ENCODE peak calls at places on chromosomes 13 and 19, in eight cellular contexts. V is caudate nucleus, O is body of pancreas, X is T1000, U is H54, H is memory B cell, A is choroid plexus epithelial cell, Q is germinal center. C is an unnamed sample.

GRCh38 chr13:59793107-59793506 is 370.6 kb downstream of the DIAPH3 start:
- DNase-seq in H (no peak), V (no peak), O (no peak), A (no peak), X (no peak), Q (no peak), U (no peak), C (no peak)

GRCh38 chr13:21999666-22000065 is 328.8 kb downstream of the FGF9 start:
- DNase-seq in O (no peak), H (no peak), A (no peak), X (no peak), U (no peak), V (no peak), Q (no peak), C (no peak)

GRCh38 chr19:29603308-29603707 is 2.8 kb upstream of the POP4 start:
- DNase-seq in A (no peak), Q (no peak), X (no peak), U (no peak), H (no peak), V (no peak), O (no peak), C (no peak)

GRCh38 chr19:38500450-38500849 is 67.0 kb downstream of the RYR1 start:
- DNase-seq in Q (no peak), H (no peak), V (no peak), O (no peak), U (no peak), A (no peak), X (no peak), C (no peak)

GRCh38 chr19:17341845-17342244 is 4.5 kb downstream of the GTPBP3 start:
- DNase-seq in Q (no peak), H (no peak), U (no peak), X (no peak), A (no peak), V (no peak), O (no peak), C (no peak)

GRCh38 chr19:11100064-11100463 is 10.8 kb downstream of the LDLR start:
- DNase-seq in O (no peak), A (no peak), V (no peak), X (no peak), U (no peak), Q (no peak), H (no peak), C (no peak)

GRCh38 chr13:27313742-27314141 is 43.1 kb downstream of the RASL11A start:
- DNase-seq in V (no peak), A (no peak), H (no peak), X (no peak), O (no peak), Q (no peak), U (no peak), C (no peak)

GRCh38 chr19:18795540-18795939 is 4.4 kb upstream of the COMP start:
- DNase-seq in X (no peak), U (no peak), Q (no peak), A (no peak), O (peak), H (no peak), V (peak), C (no peak)

GRCh38 chr19:32866061-32866460 is 3.5 kb downstream of the SLC7A9 start:
- DNase-seq in H (no peak), U (no peak), A (no peak), Q (no peak), X (no peak), V (no peak), O (no peak), C (no peak)

GRCh38 chr19:10155834-10156233 is 36.1 kb upstream of the EIF3G start:
- DNase-seq in Q (no peak), V (no peak), X (no peak), O (no peak), A (peak), H (no peak), U (no peak), C (no peak)

GRCh38 chr13:66446413-66446812 is 783.7 kb downstream of the PCDH9 start:
- DNase-seq in O (no peak), Q (no peak), U (no peak), H (no peak), A (no peak), X (no peak), V (no peak), C (no peak)

GRCh38 chr13:110138009-110138699 is 168.8 kb downstream of the COL4A1 start:
- DNase-seq in X (peak), V (peak), U (peak), Q (peak), A (peak), H (no peak), O (peak), C (peak)

GRCh38 chr13:30266751-30267150 is 40.6 kb downstream of the KATNAL1 start:
- DNase-seq in A (no peak), H (no peak), V (no peak), X (no peak), U (no peak), Q (no peak), O (no peak), C (no peak)

GRCh38 chr19:58356236-58356970 is 3.1 kb upstream of the A1BG start:
- DNase-seq in U (no peak), A (peak), O (no peak), Q (peak), H (peak), X (no peak), V (no peak), C (no peak)

GRCh38 chr19:39139305-39140194 is 14.0 kb downstream of the PAK4 start:
- DNase-seq in O (peak), Q (no peak), X (no peak), U (no peak), A (peak), V (no peak), H (no peak), C (no peak)

GRCh38 chr19:50723069-50723468 is at the start of gene CLEC11A:
- DNase-seq in A (peak), U (no peak), X (no peak), O (peak), V (no peak), H (no peak), Q (no peak), C (no peak)

GRCh38 chr19:3565177-3565576 is 7.6 kb upstream of the HMG20B start:
- DNase-seq in A (peak), O (no peak), X (peak), V (no peak), Q (no peak), H (no peak), U (peak), C (peak)

GRCh38 chr19:4606921-4607678 is 32.2 kb upstream of the TNFAIP8L1 start:
- DNase-seq in O (peak), X (no peak), Q (no peak), H (no peak), A (no peak), V (peak), U (no peak), C (no peak)

GRCh38 chr13:35838356-35838755 is 292.8 kb downstream of the DCLK1 start:
- DNase-seq in A (peak), X (no peak), O (no peak), V (no peak), U (peak), H (no peak), Q (no peak), C (no peak)

GRCh38 chr19:17590780-17591688 is 35.6 kb downstream of the COLGALT1 start:
- DNase-seq in A (no peak), V (no peak), O (no peak), Q (no peak), X (no peak), U (no peak), H (no peak), C (no peak)

GRCh38 chr13:75326173-75327131 is 155.5 kb downstream of the TBC1D4 start:
- DNase-seq in X (no peak), Q (peak), U (no peak), V (no peak), H (no peak), A (peak), O (no peak), C (no peak)

GRCh38 chr13:50798923-50799322 is 44.6 kb downstream of the DLEU7 start:
- DNase-seq in H (no peak), A (peak), O (no peak), U (peak), X (no peak), V (no peak), Q (no peak), C (no peak)

GRCh38 chr13:41639955-41640780 is 182.8 kb downstream of the RGCC start:
- DNase-seq in U (no peak), Q (no peak), O (no peak), A (no peak), X (peak), V (no peak), H (no peak), C (no peak)

GRCh38 chr13:55244991-55245644 is 1895.6 kb upstream of the PRR20A start:
- DNase-seq in V (no peak), U (no peak), Q (no peak), X (no peak), A (no peak), H (no peak), O (no peak), C (peak)

GRCh38 chr13:59568306-59568705 is 595.4 kb downstream of the DIAPH3 start:
- DNase-seq in U (no peak), O (no peak), A (no peak), X (no peak), Q (no peak), H (no peak), V (no peak), C (no peak)

GRCh38 chr19:46955114-46955812 is 64.4 kb upstream of the NPAS1 start:
- DNase-seq in H (no peak), O (no peak), X (no peak), A (peak), U (no peak), Q (no peak), V (no peak), C (no peak)

GRCh38 chr19:13153627-13154240 is 3.5 kb downstream of the IER2 start:
- DNase-seq in O (peak), V (no peak), Q (peak), A (peak), X (no peak), H (peak), U (no peak), C (no peak)

GRCh38 chr19:6616011-6616410 is 25.1 kb upstream of the CD70 start:
- DNase-seq in H (peak), X (no peak), O (no peak), V (no peak), Q (no peak), U (no peak), A (no peak), C (no peak)

GRCh38 chr13:33611016-33611805 is 206.7 kb upstream of the RFC3 start:
- DNase-seq in A (peak), U (no peak), O (peak), Q (no peak), X (no peak), H (no peak), V (peak), C (peak)

GRCh38 chr13:60572003-60572792 is 175.2 kb downstream of the TDRD3 start:
- DNase-seq in U (peak), Q (no peak), V (no peak), X (no peak), H (no peak), O (no peak), A (peak), C (no peak)

GRCh38 chr19:45098521-45099464 is 5.8 kb downstream of the PPP1R37 start:
- DNase-seq in Q (no peak), X (no peak), V (peak), H (no peak), U (no peak), A (peak), O (peak), C (no peak)

GRCh38 chr19:48553676-48554384 is 1.9 kb downstream of the SULT2B1 start:
- DNase-seq in H (no peak), U (peak), V (no peak), X (peak), A (peak), O (peak), Q (no peak), C (no peak)

GRCh38 chr19:44747739-44748425 is 626 bp upstream of the BCL3 start:
- DNase-seq in V (no peak), U (no peak), Q (no peak), H (peak), X (peak), O (peak), A (peak), C (no peak)

GRCh38 chr13:50589651-50590054 is 253.8 kb downstream of the DLEU7 start:
- DNase-seq in X (peak), H (no peak), U (no peak), Q (no peak), O (no peak), A (peak), V (no peak), C (no peak)

GRCh38 chr13:92187378-92187989 is 789.1 kb downstream of the GPC5 start:
- DNase-seq in Q (peak), V (no peak), U (peak), H (no peak), O (peak), A (peak), X (no peak), C (peak)

GRCh38 chr19:51478381-51479285 is at the start of gene CEACAM18:
- DNase-seq in U (no peak), V (no peak), Q (no peak), X (no peak), A (no peak), O (no peak), H (no peak), C (no peak)

GRCh38 chr19:42475366-42475765 is 32.6 kb upstream of the CXCL17 start:
- DNase-seq in U (no peak), O (no peak), A (no peak), Q (no peak), V (no peak), H (no peak), X (no peak), C (no peak)

GRCh38 chr19:39796000-39796498 is 17.4 kb downstream of the LEUTX start:
- DNase-seq in Q (no peak), H (no peak), U (no peak), A (no peak), X (no peak), O (no peak), V (no peak), C (no peak)

GRCh38 chr13:67100723-67101122 is 129.4 kb downstream of the PCDH9 start:
- DNase-seq in A (peak), O (no peak), V (no peak), H (no peak), Q (no peak), X (no peak), U (no peak), C (no peak)

GRCh38 chr13:106355866-106356265 is 179.6 kb downstream of the EFNB2 start:
- DNase-seq in X (no peak), Q (no peak), U (no peak), A (no peak), V (no peak), O (no peak), H (no peak), C (no peak)

C was measured in NCI-H460.